ENCODE peak calls at places on chromosomes 11 and 22, in four cellular contexts. One of them, this sample, is unnamed.

GRCh38 chr11:7208391-7208790 is 43.3 kb upstream of the SYT9 start:
- DNase-seq in hepatocyte: no peak
- DNase-seq in body of pancreas: no peak
- DNase-seq in K562: no peak
- DNase-seq in this sample: no peak

GRCh38 chr22:25492950-25493790 is 71.3 kb upstream of the GRK3 start:
- DNase-seq in hepatocyte: no peak
- DNase-seq in body of pancreas: peak
- DNase-seq in K562: no peak
- DNase-seq in this sample: no peak

GRCh38 chr22:20663137-20663828 is 110.6 kb upstream of the SERPIND1 start:
- DNase-seq in hepatocyte: no peak
- DNase-seq in body of pancreas: no peak
- DNase-seq in K562: no peak
- DNase-seq in this sample: no peak

GRCh38 chr11:16815047-16815767 is 76.8 kb downstream of the C11orf58 start:
- DNase-seq in hepatocyte: no peak
- DNase-seq in body of pancreas: peak
- DNase-seq in K562: no peak
- DNase-seq in this sample: no peak

GRCh38 chr22:49930128-49930527 is 11.7 kb downstream of the CRELD2 start:
- DNase-seq in hepatocyte: no peak
- DNase-seq in body of pancreas: no peak
- DNase-seq in K562: no peak
- DNase-seq in this sample: no peak

GRCh38 chr11:65279713-65280459 is 18.1 kb downstream of the POLA2 start:
- DNase-seq in hepatocyte: peak
- DNase-seq in body of pancreas: peak
- DNase-seq in K562: no peak
- DNase-seq in this sample: no peak

GRCh38 chr11:36478700-36479329 is 31.3 kb downstream of the TRAF6 start:
- DNase-seq in hepatocyte: peak
- DNase-seq in body of pancreas: peak
- DNase-seq in K562: no peak
- DNase-seq in this sample: peak

GRCh38 chr11:115075340-115075739 is 397.0 kb downstream of the NXPE2 start:
- DNase-seq in hepatocyte: no peak
- DNase-seq in body of pancreas: no peak
- DNase-seq in K562: no peak
- DNase-seq in this sample: no peak

GRCh38 chr11:2406878-2407410 is 6.4 kb downstream of the TSSC4 start:
- DNase-seq in hepatocyte: no peak
- DNase-seq in body of pancreas: no peak
- DNase-seq in K562: no peak
- DNase-seq in this sample: no peak

GRCh38 chr22:48522271-48522670 is 1305.4 kb downstream of the BRD1 start:
- DNase-seq in hepatocyte: no peak
- DNase-seq in body of pancreas: no peak
- DNase-seq in K562: no peak
- DNase-seq in this sample: no peak

GRCh38 chr11:69027704-69028372 is 14.8 kb upstream of the MRGPRF start:
- DNase-seq in hepatocyte: no peak
- DNase-seq in body of pancreas: peak
- DNase-seq in K562: no peak
- DNase-seq in this sample: no peak

GRCh38 chr11:108916290-108916689 is 251.4 kb downstream of the DDX10 start:
- DNase-seq in hepatocyte: no peak
- DNase-seq in body of pancreas: no peak
- DNase-seq in K562: no peak
- DNase-seq in this sample: no peak

GRCh38 chr22:37196539-37197450 is 8.7 kb upstream of the C1QTNF6 start:
- DNase-seq in hepatocyte: peak
- DNase-seq in body of pancreas: peak
- DNase-seq in K562: no peak
- DNase-seq in this sample: no peak

GRCh38 chr11:115284766-115285165 is 219.4 kb downstream of the CADM1 start:
- DNase-seq in hepatocyte: no peak
- DNase-seq in body of pancreas: no peak
- DNase-seq in K562: no peak
- DNase-seq in this sample: no peak

GRCh38 chr11:74283580-74284180 is 27.8 kb downstream of the P4HA3 start:
- DNase-seq in hepatocyte: no peak
- DNase-seq in body of pancreas: no peak
- DNase-seq in K562: no peak
- DNase-seq in this sample: no peak
- H3K4me3 ChIP-seq in hepatocyte: no peak
- H3K4me3 ChIP-seq in body of pancreas: no peak
- H3K4me3 ChIP-seq in K562: no peak
- H3K4me3 ChIP-seq in this sample: no peak

GRCh38 chr11:18633256-18634139 is 644 bp downstream of the SPTY2D1 start:
- DNase-seq in hepatocyte: peak
- DNase-seq in body of pancreas: no peak
- DNase-seq in K562: no peak
- DNase-seq in this sample: peak
- H3K4me3 ChIP-seq in hepatocyte: peak
- H3K4me3 ChIP-seq in body of pancreas: peak
- H3K4me3 ChIP-seq in K562: peak
- H3K4me3 ChIP-seq in this sample: peak

GRCh38 chr22:32805586-32805881 is 4.0 kb downstream of the TIMP3 start:
- DNase-seq in hepatocyte: no peak
- DNase-seq in body of pancreas: no peak
- DNase-seq in K562: no peak
- DNase-seq in this sample: no peak
- H3K4me3 ChIP-seq in hepatocyte: no peak
- H3K4me3 ChIP-seq in body of pancreas: no peak
- H3K4me3 ChIP-seq in K562: no peak
- H3K4me3 ChIP-seq in this sample: no peak

GRCh38 chr11:113198907-113199660 is 115.3 kb upstream of the TTC12 start:
- DNase-seq in hepatocyte: no peak
- DNase-seq in body of pancreas: no peak
- DNase-seq in K562: no peak
- DNase-seq in this sample: no peak
- H3K4me3 ChIP-seq in hepatocyte: no peak
- H3K4me3 ChIP-seq in body of pancreas: no peak
- H3K4me3 ChIP-seq in K562: no peak
- H3K4me3 ChIP-seq in this sample: no peak

GRCh38 chr11:82771781-82772180 is 38.1 kb upstream of the FAM181B start:
- DNase-seq in hepatocyte: no peak
- DNase-seq in body of pancreas: no peak
- DNase-seq in K562: no peak
- DNase-seq in this sample: no peak
- H3K4me3 ChIP-seq in hepatocyte: no peak
- H3K4me3 ChIP-seq in body of pancreas: no peak
- H3K4me3 ChIP-seq in K562: no peak
- H3K4me3 ChIP-seq in this sample: no peak

DNA sequence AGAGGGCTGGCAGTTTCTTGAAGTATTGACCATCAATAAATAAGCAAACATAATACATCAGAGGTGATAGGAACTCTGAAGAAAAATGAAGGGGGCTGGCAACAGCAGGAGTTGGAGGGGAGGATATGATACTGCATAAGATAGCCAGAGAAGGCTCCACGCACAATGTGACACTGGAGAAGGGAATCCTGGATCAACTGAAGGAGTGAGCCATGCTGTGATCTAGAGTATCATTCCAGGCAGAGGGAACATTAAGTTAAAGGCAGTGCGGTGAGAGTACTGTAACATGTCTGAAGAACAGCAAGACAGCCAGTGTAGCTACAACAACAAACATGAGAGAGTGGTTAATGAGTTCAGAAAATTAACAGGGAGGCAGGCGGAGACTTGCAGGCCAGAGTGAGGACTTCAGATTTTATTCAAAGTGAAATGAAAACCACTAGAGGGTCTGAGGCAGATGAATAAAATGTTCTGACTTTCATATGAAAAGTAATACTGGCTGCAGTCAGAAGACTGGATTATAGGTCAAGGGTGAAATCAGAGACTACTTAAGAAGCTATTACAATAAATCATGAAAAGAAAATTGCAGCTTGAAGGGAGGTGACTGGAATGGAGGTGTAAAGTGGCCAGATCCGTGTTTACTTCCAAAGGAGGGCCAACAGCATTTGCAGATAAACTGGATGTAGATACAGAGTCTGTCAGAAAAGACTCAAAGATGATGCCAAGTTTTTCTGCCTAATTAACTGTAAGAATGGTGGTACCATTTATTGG is 49.4 kb downstream of the RRAS2 start:
- DNase-seq in hepatocyte: no peak
- DNase-seq in body of pancreas: no peak
- DNase-seq in K562: no peak
- DNase-seq in this sample: no peak
- H3K4me3 ChIP-seq in hepatocyte: no peak
- H3K4me3 ChIP-seq in body of pancreas: no peak
- H3K4me3 ChIP-seq in K562: no peak
- H3K4me3 ChIP-seq in this sample: no peak

GRCh38 chr11:34749666-34750659 is 129.1 kb downstream of the EHF start:
- DNase-seq in hepatocyte: peak
- DNase-seq in body of pancreas: peak
- DNase-seq in K562: no peak
- DNase-seq in this sample: no peak
- H3K4me3 ChIP-seq in hepatocyte: no peak
- H3K4me3 ChIP-seq in body of pancreas: no peak
- H3K4me3 ChIP-seq in K562: no peak
- H3K4me3 ChIP-seq in this sample: no peak

DNA sequence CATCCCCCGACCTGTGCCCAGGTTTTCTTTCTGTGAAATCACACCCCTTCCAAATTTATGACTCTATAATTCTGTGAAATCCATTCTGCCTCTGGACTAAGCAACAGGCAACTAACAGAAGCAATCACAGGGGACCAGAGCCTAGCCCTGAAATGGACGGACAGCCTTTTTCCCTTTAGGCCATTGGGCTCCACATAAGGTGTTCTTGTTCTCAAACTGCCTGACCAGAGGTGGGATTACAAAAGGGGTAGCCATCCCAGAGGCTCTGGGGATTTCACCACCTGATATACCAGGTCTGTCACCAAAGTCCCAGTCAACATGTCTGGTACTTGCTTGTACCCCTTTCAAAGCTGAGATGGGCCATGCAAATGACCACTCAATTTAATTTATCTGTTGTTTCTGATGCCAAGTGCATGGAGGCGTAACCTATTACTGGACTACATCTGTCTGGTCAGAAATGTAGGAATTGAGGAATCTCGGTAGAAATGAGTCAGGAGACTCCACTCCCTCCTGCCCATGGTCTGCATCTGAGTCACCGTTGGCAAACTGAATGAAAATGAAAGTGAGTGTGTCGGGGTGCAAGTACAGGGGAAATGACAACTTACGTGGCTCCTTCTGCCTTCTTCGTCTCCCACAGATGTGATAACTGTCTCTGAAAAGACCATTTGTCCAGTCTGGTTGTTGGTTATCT is 10.2 kb downstream of the DKK3 start:
- DNase-seq in hepatocyte: no peak
- DNase-seq in body of pancreas: no peak
- DNase-seq in K562: no peak
- DNase-seq in this sample: no peak
- H3K4me3 ChIP-seq in hepatocyte: no peak
- H3K4me3 ChIP-seq in body of pancreas: no peak
- H3K4me3 ChIP-seq in K562: no peak
- H3K4me3 ChIP-seq in this sample: no peak